ENCODE peak calls at places on chromosomes 1 and 21, in six cellular contexts. U is pancreas, E is GM23248, P is IMR-90, B is hepatocyte, T is heart left ventricle. O is an unnamed sample.

GRCh38 chr1:168472244-168472643 is 71.6 kb downstream of the XCL2 start:
- DNase-seq in P (no peak), B (no peak), T (no peak), U (no peak), E (no peak), O (no peak)

GRCh38 chr1:107954121-107954520 is 10.9 kb downstream of the VAV3 start:
- DNase-seq in B (no peak), E (no peak), U (no peak), T (no peak), P (no peak), O (no peak)

GRCh38 chr1:226432586-226433360 is 24.9 kb upstream of the PARP1 start:
- DNase-seq in E (no peak), B (no peak), T (no peak), U (no peak), P (no peak), O (no peak)

GRCh38 chr1:9848022-9848421 is 24.3 kb upstream of the CLSTN1 start:
- DNase-seq in T (no peak), E (no peak), U (no peak), P (no peak), B (peak; percentile 67), O (no peak)

GRCh38 chr1:20426371-20426770 is 59.6 kb downstream of the CAMK2N1 start:
- DNase-seq in B (no peak), U (no peak), T (no peak), E (no peak), P (no peak), O (no peak)

GRCh38 chr1:5415621-5416020 is 576.6 kb downstream of the NPHP4 start:
- DNase-seq in E (no peak), T (no peak), U (no peak), P (no peak), B (no peak), O (no peak)

GRCh38 chr1:159898527-159898926 is 1.4 kb downstream of the CFAP45 start:
- DNase-seq in T (no peak), E (no peak), U (no peak), P (no peak), B (no peak), O (no peak)

GRCh38 chr21:37452222-37452621 is 85.6 kb downstream of the DYRK1A start:
- DNase-seq in E (peak; percentile 86), U (no peak), B (peak; percentile 56), P (peak; percentile 94), T (peak; percentile 72), O (no peak)

GRCh38 chr21:36661511-36662309 is 37.2 kb upstream of the SIM2 start:
- DNase-seq in T (peak; percentile 36), B (peak; percentile 43), U (no peak), P (peak; percentile 48), E (peak; percentile 47), O (no peak)

GRCh38 chr1:152902676-152903075 is 5.7 kb upstream of the IVL start:
- DNase-seq in T (no peak), E (no peak), U (no peak), B (no peak), P (no peak), O (no peak)

GRCh38 chr1:9826616-9827015 is 2.9 kb upstream of the CLSTN1 start:
- DNase-seq in E (peak; percentile 7), P (no peak), U (no peak), B (no peak), T (no peak), O (no peak)

GRCh38 chr1:203480525-203481084 is 5.0 kb downstream of the PRELP start:
- DNase-seq in E (peak; percentile 90), B (peak; percentile 66), U (peak; percentile 29), T (peak; percentile 52), P (peak; percentile 97), O (no peak)

DNA sequence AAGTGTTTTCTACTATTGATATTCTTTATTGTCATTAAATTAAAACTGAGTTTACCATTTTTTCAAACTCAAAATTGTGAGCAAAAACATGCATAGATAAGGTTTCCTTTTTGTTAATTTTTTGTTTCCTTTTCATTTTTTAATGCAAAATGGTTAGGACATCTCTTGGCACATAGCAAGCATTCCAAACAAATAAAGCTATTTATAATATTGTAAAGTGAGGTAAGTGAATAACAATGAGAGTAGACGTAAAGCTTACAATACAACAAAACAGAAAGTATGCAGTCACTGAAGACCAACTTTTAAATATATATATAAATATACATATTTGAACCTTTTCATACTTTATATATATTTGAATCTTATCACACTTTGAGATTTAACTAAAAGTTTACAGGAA is 67.4 kb upstream of the SAMSN1 start:
- DNase-seq in U (no peak), T (no peak), P (no peak), B (no peak), E (no peak), O (no peak)
- H3K27ac ChIP-seq in U (no peak overlapping the region), T (no peak overlapping the region), P (no peak overlapping the region), B (no peak overlapping the region), E (no peak overlapping the region), O (no peak overlapping the region)

DNA sequence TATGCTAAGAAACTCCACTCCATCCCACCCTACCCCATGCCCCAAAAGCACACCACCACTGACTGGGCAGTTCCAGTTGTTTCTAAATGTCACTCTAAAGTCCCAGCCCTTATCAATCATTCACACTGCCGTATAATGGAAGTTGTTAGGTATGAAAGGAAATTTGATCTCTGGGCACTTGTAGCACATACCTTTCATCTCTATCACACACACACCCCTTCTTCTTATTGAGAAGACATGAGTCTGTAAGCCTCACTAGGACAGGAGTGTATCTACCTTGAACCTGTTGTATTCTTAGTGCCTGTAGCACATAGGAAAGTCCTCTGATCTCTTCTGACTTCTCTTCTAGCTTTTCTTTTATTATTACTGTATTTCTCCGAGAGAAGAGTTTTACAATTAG is 22.3 kb upstream of the DHX9 start:
- DNase-seq in T (no peak), E (no peak), U (no peak), B (no peak), P (no peak), O (no peak)
- H3K27ac ChIP-seq in T (no peak overlapping the region), E (no peak overlapping the region), U (no peak overlapping the region), B (no peak overlapping the region), P (no peak overlapping the region), O (no peak overlapping the region)

DNA sequence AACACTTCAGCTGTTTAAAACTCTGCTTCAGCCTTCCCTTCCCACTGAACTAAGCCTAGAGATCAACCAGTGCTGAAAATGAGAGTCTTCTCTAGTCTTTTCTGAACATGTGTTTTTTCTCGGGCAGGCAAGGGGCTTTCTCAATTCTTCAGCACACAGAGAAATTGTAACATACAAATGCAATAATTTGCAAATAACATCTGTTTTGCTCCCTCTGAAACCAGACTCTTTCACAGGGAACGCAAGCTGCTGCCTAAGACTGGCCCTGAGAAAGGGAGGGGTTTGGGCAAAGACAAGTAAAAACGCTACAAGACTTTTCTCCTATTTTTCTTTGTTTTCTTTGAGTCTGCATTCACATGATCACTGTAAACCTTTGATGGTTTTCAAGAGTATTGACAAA is 39.6 kb upstream of the VN1R5 start:
- DNase-seq in P (no peak), B (no peak), T (no peak), E (no peak), U (no peak), O (no peak)
- H3K27ac ChIP-seq in P (no peak overlapping the region), B (no peak overlapping the region), T (no peak overlapping the region), E (no peak overlapping the region), U (no peak overlapping the region), O (no peak overlapping the region)

GRCh38 chr1:101261629-101262028 is 24.8 kb downstream of the S1PR1 start:
- DNase-seq in T (no peak), E (no peak), P (no peak), B (no peak), U (no peak), O (no peak)
- H3K27ac ChIP-seq in T (no peak overlapping the region), E (no peak overlapping the region), P (no peak overlapping the region), B (no peak overlapping the region), U (no peak overlapping the region), O (no peak overlapping the region)

GRCh38 chr1:12457771-12458170 is 160.2 kb downstream of the DHRS3 start:
- DNase-seq in T (no peak), B (no peak), P (no peak), U (no peak), E (peak; percentile 75), O (no peak)

GRCh38 chr1:12461764-12462163 is 156.2 kb downstream of the DHRS3 start:
- DNase-seq in T (no peak), P (no peak), B (no peak), E (no peak), U (no peak), O (no peak)

GRCh38 chr1:12458571-12458970 is 159.4 kb downstream of the DHRS3 start:
- DNase-seq in E (peak; percentile 64), T (no peak), U (no peak), P (no peak), B (no peak), O (no peak)

GRCh38 chr1:12460911-12461621 is 156.9 kb downstream of the DHRS3 start:
- DNase-seq in E (no peak), U (peak; percentile 68), B (no peak), P (peak; percentile 86), T (no peak), O (no peak)

GRCh38 chr1:12460121-12460520 is 157.9 kb downstream of the DHRS3 start:
- DNase-seq in T (peak; percentile 71), U (peak; percentile 67), P (no peak), E (no peak), B (no peak), O (no peak)
- H3K27ac ChIP-seq in T (peak overlapping the region; percentile 60), U (peak overlapping the region; percentile 80), P (no peak overlapping the region), E (no peak overlapping the region), B (peak overlapping the region; percentile 26), O (no peak overlapping the region)